ENCODE peak calls at places on chromosome 11, in four cellular contexts. V is HFFc6; H is activated CD4-positive, CD25-positive, alpha-beta regulatory T cell; J is nephron progenitor cell. R is an unnamed sample.

GRCh38 chr11:126499124-126499752 is 143.8 kb downstream of the ST3GAL4 start:
- DNase-seq in V (no peak), J (no peak), H (no peak), R (no peak)

GRCh38 chr11:80995523-80995922 is 1554.7 kb upstream of the TENM4 start:
- DNase-seq in H (no peak), J (no peak), V (no peak), R (no peak)

GRCh38 chr11:27282141-27282590 is 80.8 kb downstream of the CCDC34 start:
- DNase-seq in V (peak), H (no peak), J (no peak), R (peak)

GRCh38 chr11:117284053-117284452 is 7.1 kb upstream of the BACE1-AS start:
- DNase-seq in V (no peak), J (no peak), H (no peak), R (no peak)

GRCh38 chr11:67389477-67389876 is 2.3 kb upstream of the RAD9A start:
- DNase-seq in V (no peak), H (peak), J (peak), R (no peak)

GRCh38 chr11:64690235-64690634 is 32.8 kb downstream of the NRXN2 start:
- DNase-seq in V (no peak), J (peak), H (no peak), R (no peak)

GRCh38 chr11:47991266-47991830 is 11.0 kb downstream of the PTPRJ start:
- DNase-seq in H (no peak), V (no peak), J (no peak), R (no peak)

GRCh38 chr11:119518746-119519382 is 95.9 kb upstream of the THY1 start:
- DNase-seq in J (peak), V (no peak), H (no peak), R (peak)

GRCh38 chr11:111354601-111354891 is 24.5 kb downstream of the POU2AF1 start:
- DNase-seq in V (no peak), J (no peak), H (no peak), R (no peak)

GRCh38 chr11:8604078-8604723 is 10.2 kb upstream of the STK33 start:
- DNase-seq in J (peak), V (peak), H (no peak), R (peak)

GRCh38 chr11:78768947-78769346 is 194.3 kb upstream of the NARS2 start:
- DNase-seq in J (no peak), H (no peak), V (no peak), R (no peak)